ENCODE peak calls at places on chromosomes 7 and 10, in eight cellular contexts. W, I, M, X, B, D, Y and K are unnamed samples.

GRCh38 chr10:79392020-79392398 is 44.7 kb downstream of the PPIF start:
- DNase-seq in I (peak; percentile 42), M (no peak), W (no peak), X (no peak), B (no peak), D (no peak), Y (no peak), K (no peak)

GRCh38 chr7:117875566-117875965 is 2.3 kb upstream of the CTTNBP2 start:
- DNase-seq in X (no peak), D (no peak), M (no peak), B (no peak), W (no peak), Y (no peak), I (no peak), K (no peak)

GRCh38 chr10:78913219-78914059 is 155.3 kb upstream of the ZMIZ1 start:
- DNase-seq in B (no peak), I (peak; percentile 77), W (no peak), D (no peak), Y (peak; percentile 39), M (no peak), X (peak; percentile 84), K (no peak)

GRCh38 chr7:115009139-115009538 is 87.2 kb downstream of the MDFIC start:
- DNase-seq in W (no peak), Y (no peak), I (no peak), B (no peak), X (peak; percentile 42), M (no peak), D (no peak), K (no peak)

GRCh38 chr10:59805043-59805442 is 51.8 kb upstream of the MRLN start:
- DNase-seq in M (peak; percentile 14), W (no peak), X (peak; percentile 15), Y (no peak), I (no peak), D (peak; percentile 30), B (no peak), K (no peak)

GRCh38 chr7:35694161-35694783 is 663 bp downstream of the HERPUD2 start:
- DNase-seq in Y (no peak), I (peak; percentile 64), W (no peak), B (no peak), X (peak; percentile 28), D (no peak), M (no peak), K (no peak)

GRCh38 chr10:43043773-43044394 is 33.0 kb upstream of the RET start:
- DNase-seq in B (no peak), M (no peak), W (no peak), D (no peak), Y (no peak), I (peak; percentile 26), X (peak; percentile 16), K (no peak)

GRCh38 chr7:22351329-22351692 is 5.6 kb downstream of the RAPGEF5 start:
- DNase-seq in D (no peak), I (no peak), B (no peak), X (peak; percentile 89), M (no peak), W (no peak), Y (no peak), K (no peak)

GRCh38 chr7:103540986-103541385 is 95.0 kb upstream of the SLC26A5 start:
- DNase-seq in W (no peak), M (no peak), B (no peak), X (no peak), D (peak; percentile 6), I (peak; percentile 78), Y (peak; percentile 29), K (no peak)

GRCh38 chr7:137539111-137539715 is 195.7 kb upstream of the PTN start:
- DNase-seq in X (no peak), Y (no peak), W (peak; percentile 73), M (no peak), D (peak; percentile 75), B (no peak), I (no peak), K (no peak)

GRCh38 chr10:14062528-14063260 is 268.0 kb downstream of the FRMD4A start:
- DNase-seq in B (no peak), X (no peak), M (no peak), D (peak; percentile 34), I (no peak), Y (no peak), W (no peak), K (no peak)

GRCh38 chr7:98399903-98400537 is 870 bp downstream of the BAIAP2L1 start:
- DNase-seq in W (no peak), B (no peak), M (no peak), Y (no peak), D (peak; percentile 24), X (no peak), I (peak; percentile 31), K (no peak)

GRCh38 chr10:78529262-78529661 is 495.6 kb downstream of the RPS24 start:
- DNase-seq in M (no peak), Y (no peak), D (no peak), I (no peak), W (no peak), B (no peak), X (no peak), K (no peak)

GRCh38 chr7:44982970-44983369 is 4.2 kb upstream of the MYO1G start:
- DNase-seq in M (no peak), I (no peak), D (no peak), Y (no peak), W (no peak), X (no peak), B (no peak), K (no peak)